ENCODE peak calls at places on chromosomes 1 and 21, in ten cellular contexts. G is GM12864, U is left ventricle myocardium inferior, V is epithelial cell of proximal tubule, R is choroid plexus epithelial cell, J is stomach, Q is H1, L is AG04450, E is psoas muscle, N is cardiac muscle cell. Y is an unnamed sample.

GRCh38 chr1:66350001-66350547 is 183.9 kb upstream of the SGIP1 start:
- DNase-seq in J (peak), V (no peak), G (no peak), Q (no peak), L (no peak), U (peak), R (no peak), N (no peak), E (no peak), Y (no peak)

GRCh38 chr1:57061369-57061768 is 95.6 kb upstream of the C8B start:
- DNase-seq in R (peak), N (peak), G (no peak), L (no peak), U (no peak), J (peak), V (peak), Q (no peak), E (no peak), Y (no peak)

GRCh38 chr1:232953176-232953524 is 2.7 kb downstream of the NTPCR start:
- DNase-seq in J (no peak), L (no peak), V (no peak), E (no peak), R (no peak), N (no peak), G (no peak), U (no peak), Q (no peak), Y (no peak)

GRCh38 chr1:28927442-28928305 is 13.3 kb downstream of the EPB41 start:
- DNase-seq in R (peak), U (no peak), J (no peak), Q (no peak), L (no peak), V (no peak), G (no peak), N (no peak), E (no peak), Y (peak)

GRCh38 chr1:54094001-54094729 is 40.8 kb downstream of the TCEANC2 start:
- DNase-seq in Q (no peak), U (no peak), N (no peak), J (peak), R (no peak), L (no peak), E (no peak), V (no peak), G (no peak), Y (no peak)

GRCh38 chr1:197810812-197811211 is 35.5 kb upstream of the DENND1B start:
- DNase-seq in U (no peak), L (no peak), R (no peak), G (no peak), V (no peak), J (no peak), E (no peak), Q (no peak), N (no peak), Y (no peak)

GRCh38 chr1:160374701-160375443 is 8.0 kb downstream of the NHLH1 start:
- DNase-seq in L (no peak), N (peak), Q (no peak), R (no peak), G (no peak), E (no peak), J (no peak), U (no peak), V (no peak), Y (no peak)

GRCh38 chr1:4674676-4675075 is 20.3 kb downstream of the AJAP1 start:
- DNase-seq in G (no peak), N (no peak), R (no peak), J (no peak), L (no peak), Q (no peak), U (no peak), E (no peak), V (no peak), Y (no peak)

GRCh38 chr1:29521438-29521715 is 285.1 kb downstream of the PTPRU start:
- DNase-seq in G (no peak), L (no peak), E (no peak), J (peak), Q (no peak), R (no peak), N (no peak), V (no peak), U (no peak), Y (no peak)

GRCh38 chr1:118118469-118118868 is 66.6 kb downstream of the SPAG17 start:
- DNase-seq in Q (no peak), L (no peak), R (no peak), G (no peak), N (no peak), J (peak), E (no peak), U (no peak), V (no peak), Y (no peak)

GRCh38 chr1:109895720-109896504 is 14.7 kb upstream of the CSF1 start:
- DNase-seq in J (no peak), L (no peak), V (no peak), U (peak), E (peak), G (no peak), Q (no peak), N (no peak), R (peak), Y (no peak)

GRCh38 chr1:225460021-225460736 is 32.3 kb upstream of the LBR start:
- DNase-seq in L (no peak), Q (no peak), N (no peak), G (no peak), V (no peak), R (no peak), J (no peak), U (no peak), E (no peak), Y (no peak)

GRCh38 chr1:29811247-29811646 is 574.9 kb downstream of the PTPRU start:
- DNase-seq in Q (no peak), N (peak), R (no peak), E (no peak), U (no peak), G (no peak), J (peak), V (no peak), L (no peak), Y (no peak)

GRCh38 chr1:219354962-219355361 is 181.3 kb downstream of the LYPLAL1 start:
- DNase-seq in Q (no peak), V (no peak), L (no peak), G (no peak), E (no peak), J (no peak), N (no peak), U (no peak), R (no peak), Y (no peak)

GRCh38 chr1:31376374-31377134 is 3.7 kb upstream of the FABP3 start:
- DNase-seq in E (no peak), V (no peak), L (peak), N (no peak), G (no peak), J (no peak), U (no peak), Q (no peak), R (peak), Y (peak)

GRCh38 chr1:73205294-73205973 is 923.1 kb upstream of the NEGR1 start:
- DNase-seq in Q (no peak), R (no peak), U (no peak), G (no peak), L (no peak), N (peak), V (no peak), E (no peak), J (no peak), Y (no peak)

GRCh38 chr1:178954291-178954690 is 71.4 kb upstream of the FAM20B start:
- DNase-seq in U (no peak), R (no peak), Q (no peak), N (no peak), L (no peak), E (no peak), J (no peak), G (no peak), V (no peak), Y (no peak)

GRCh38 chr21:34065015-34065414 is 8.4 kb upstream of the MRPS6 start:
- DNase-seq in J (no peak), V (no peak), N (no peak), L (no peak), Q (no peak), E (no peak), U (no peak), R (no peak), G (no peak), Y (no peak)

GRCh38 chr1:9657521-9658032 is 6.0 kb downstream of the PIK3CD start:
- DNase-seq in R (no peak), J (no peak), V (no peak), G (no peak), U (no peak), Q (no peak), N (no peak), E (no peak), L (no peak), Y (no peak)

GRCh38 chr1:93659805-93660479 is 21.7 kb downstream of the BCAR3 start:
- DNase-seq in G (no peak), L (no peak), J (no peak), V (no peak), U (peak), E (no peak), N (no peak), R (peak), Q (no peak), Y (no peak)

GRCh38 chr21:37561941-37562919 is 195.7 kb downstream of the DYRK1A start:
- DNase-seq in U (no peak), R (no peak), J (no peak), Q (no peak), V (no peak), L (no peak), E (no peak), N (no peak), G (no peak), Y (no peak)

GRCh38 chr1:83756984-83757717 is 241.8 kb downstream of the TTLL7 start:
- DNase-seq in Q (no peak), E (no peak), R (no peak), N (no peak), L (no peak), G (no peak), J (no peak), U (no peak), V (no peak), Y (no peak)

GRCh38 chr1:163307479-163308171 is 14.1 kb upstream of the NUF2 start:
- DNase-seq in V (peak), N (no peak), G (no peak), J (no peak), E (no peak), U (no peak), R (peak), L (peak), Q (no peak), Y (peak)

GRCh38 chr1:45769261-45769932 is 18.9 kb upstream of the IPP start:
- DNase-seq in L (peak), U (no peak), R (peak), G (no peak), V (no peak), E (no peak), Q (no peak), N (peak), J (no peak), Y (peak)

GRCh38 chr1:118692143-118692542 is 296.0 kb downstream of the TBX15 start:
- DNase-seq in Q (no peak), J (no peak), G (no peak), U (no peak), V (no peak), L (no peak), R (no peak), N (no peak), E (no peak), Y (no peak)

GRCh38 chr1:80922906-80923305 is 877.8 kb upstream of the ADGRL2 start:
- DNase-seq in R (no peak), V (no peak), G (no peak), L (no peak), U (no peak), N (no peak), E (no peak), Q (no peak), J (no peak), Y (no peak)

GRCh38 chr21:36591326-36591970 is 107.5 kb upstream of the SIM2 start:
- DNase-seq in V (no peak), U (no peak), J (no peak), L (no peak), E (no peak), Q (no peak), N (no peak), R (no peak), G (no peak), Y (no peak)

GRCh38 chr21:46307625-46308024 is 16.0 kb downstream of the C21orf58 start:
- DNase-seq in G (no peak), E (no peak), L (no peak), U (no peak), J (no peak), N (no peak), R (peak), V (no peak), Q (no peak), Y (no peak)

GRCh38 chr1:15128077-15128476 is 25.5 kb upstream of the TMEM51 start:
- DNase-seq in J (no peak), N (no peak), U (no peak), L (no peak), Q (no peak), E (no peak), V (no peak), R (no peak), G (no peak), Y (no peak)

GRCh38 chr1:7136166-7136953 is 351.1 kb downstream of the CAMTA1 start:
- DNase-seq in E (no peak), J (no peak), U (no peak), G (no peak), N (no peak), L (no peak), V (no peak), Q (no peak), R (no peak), Y (no peak)

GRCh38 chr1:179824265-179824664 is 53.3 kb downstream of the TOR1AIP2 start:
- DNase-seq in J (no peak), R (peak), E (no peak), L (no peak), U (no peak), N (no peak), Q (no peak), V (no peak), G (no peak), Y (no peak)

GRCh38 chr1:76048194-76048593 is 26.4 kb upstream of the ST6GALNAC3 start:
- DNase-seq in G (no peak), Q (no peak), U (no peak), R (no peak), J (no peak), N (no peak), V (no peak), L (no peak), E (no peak), Y (no peak)

GRCh38 chr21:25383545-25383944 is 223.7 kb downstream of the MRPL39 start:
- DNase-seq in E (no peak), U (no peak), R (no peak), J (no peak), L (no peak), Q (no peak), N (no peak), V (no peak), G (no peak), Y (no peak)

GRCh38 chr21:25385912-25386474 is 221.3 kb downstream of the MRPL39 start:
- DNase-seq in V (peak), R (peak), N (peak), J (peak), E (no peak), Q (no peak), U (no peak), L (peak), G (peak), Y (peak)

GRCh38 chr21:25384782-25385181 is 222.5 kb downstream of the MRPL39 start:
- DNase-seq in V (no peak), N (no peak), E (no peak), L (no peak), R (no peak), J (no peak), G (no peak), Q (no peak), U (no peak), Y (no peak)

GRCh38 chr21:25387665-25388064 is 219.6 kb downstream of the MRPL39 start:
- DNase-seq in N (no peak), Q (no peak), V (no peak), E (no peak), G (no peak), J (no peak), U (no peak), L (no peak), R (no peak), Y (no peak)
- TF ChIP-seq CTCF in N (no peak), Q (no peak), V (no peak), E (no peak), G (no peak), J (no peak), U (no peak), L (no peak), R (no peak), Y (no peak)

DNA sequence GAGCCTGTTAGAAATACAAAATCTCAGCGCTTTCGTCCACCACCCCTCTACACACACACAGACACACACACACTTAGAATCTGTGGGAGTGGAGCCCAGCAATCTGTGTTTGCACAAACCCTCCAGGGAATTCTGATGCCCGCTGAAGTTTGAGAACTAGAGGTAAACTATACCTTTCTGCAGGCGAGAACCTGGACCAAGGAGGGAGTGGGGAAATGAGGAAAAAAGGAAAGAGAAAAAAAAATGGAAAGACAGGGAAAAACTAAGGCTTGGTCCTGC is 468 bp upstream of the NIBAN1 start:
- DNase-seq in R (no peak), U (no peak), N (no peak), E (no peak), Q (no peak), J (no peak), G (no peak), V (no peak), L (no peak), Y (no peak)
- H3K4me3 ChIP-seq in R (peak), U (peak), N (no peak), E (peak), Q (peak), J (peak), G (peak), V (peak), L (peak), Y (no peak)

GRCh38 chr1:20981903-20982695 is 194.6 kb downstream of the EIF4G3 start:
- DNase-seq in U (no peak), V (peak), Q (no peak), L (no peak), J (no peak), E (no peak), N (peak), R (peak), G (no peak), Y (no peak)
- TF ChIP-seq CTCF in U (peak), V (peak), Q (no peak), L (peak), J (peak), E (no peak), N (peak), R (peak), G (peak), Y (peak)

GRCh38 chr1:245718951-245719350 is 564.2 kb downstream of the KIF26B start:
- DNase-seq in L (no peak), J (no peak), Q (no peak), G (no peak), R (no peak), V (no peak), E (no peak), U (no peak), N (no peak), Y (no peak)

GRCh38 chr1:245715970-245716369 is 561.2 kb downstream of the KIF26B start:
- DNase-seq in R (peak), N (no peak), E (no peak), U (no peak), V (peak), G (no peak), L (peak), J (no peak), Q (no peak), Y (peak)

GRCh38 chr1:245716561-245716960 is 561.8 kb downstream of the KIF26B start:
- DNase-seq in E (no peak), J (no peak), G (no peak), U (no peak), V (no peak), N (no peak), L (no peak), R (no peak), Q (no peak), Y (no peak)

GRCh38 chr1:245717611-245718010 is 562.8 kb downstream of the KIF26B start:
- DNase-seq in L (no peak), G (no peak), U (no peak), R (peak), V (no peak), E (no peak), J (no peak), Q (no peak), N (no peak), Y (no peak)

DNA sequence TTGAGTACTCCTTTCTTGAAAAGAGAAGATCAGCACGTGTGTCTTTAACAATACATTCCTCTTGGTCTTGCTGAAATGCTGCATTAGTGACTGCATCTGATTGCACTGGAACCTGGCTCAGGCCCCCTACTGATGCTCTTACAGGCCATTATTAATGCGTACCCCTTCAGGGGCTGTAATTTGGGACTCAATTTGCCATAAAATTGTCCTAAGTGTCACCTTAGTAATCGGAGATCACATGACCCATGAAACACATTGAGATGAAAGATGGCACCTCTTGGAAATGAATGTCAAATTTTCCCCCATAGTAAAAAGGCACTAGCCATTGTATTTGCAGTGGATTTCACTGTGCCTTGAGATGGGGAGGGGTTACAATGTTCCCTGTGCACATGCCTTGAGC is 563.3 kb downstream of the KIF26B start:
- DNase-seq in Q (no peak), V (no peak), E (no peak), N (no peak), L (no peak), J (no peak), R (no peak), U (no peak), G (no peak), Y (no peak)
- H3K4me3 ChIP-seq in Q (no peak), V (no peak), E (no peak), N (no peak), L (no peak), J (no peak), R (no peak), U (no peak), G (no peak), Y (no peak)

DNA sequence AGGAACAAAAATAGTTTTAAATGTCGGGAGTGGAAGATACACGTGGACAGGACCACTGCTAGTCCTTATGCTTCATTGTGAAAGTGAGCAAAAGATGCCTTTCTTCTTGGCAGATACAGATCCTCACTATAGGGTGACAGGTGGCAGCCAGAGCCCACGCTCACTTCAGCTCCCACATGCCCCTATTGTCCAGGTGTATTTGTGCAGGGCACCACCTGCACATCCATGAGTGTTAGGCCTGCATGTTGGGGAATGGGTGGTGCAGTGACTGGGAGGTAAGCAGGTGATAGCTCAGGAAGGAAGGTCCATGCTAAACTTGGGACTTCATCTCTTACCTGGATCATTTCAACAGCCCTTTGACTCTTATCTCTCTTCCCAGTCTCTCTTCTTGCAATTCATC is 27.4 kb downstream of the SLC5A9 start:
- DNase-seq in G (no peak), L (no peak), R (no peak), N (no peak), E (no peak), V (no peak), U (no peak), J (no peak), Q (no peak), Y (no peak)
- TF ChIP-seq CTCF in G (peak), L (no peak), R (no peak), N (no peak), E (no peak), V (no peak), U (no peak), J (no peak), Q (peak), Y (no peak)

GRCh38 chr1:200873116-200873670 is 412 bp downstream of the GPR25 start:
- DNase-seq in U (no peak), N (no peak), L (no peak), Q (no peak), J (peak), E (no peak), R (no peak), V (no peak), G (no peak), Y (no peak)
- H3K4me3 ChIP-seq in U (peak), N (no peak), L (peak), Q (no peak), J (peak), E (peak), R (no peak), V (peak), G (no peak), Y (no peak)